ENCODE peak calls at places on chromosome 14, in five cellular contexts. B is A549, V is H1, S is K562, M is HepG2. L is an unnamed sample.

GRCh38 chr14:104891121-104891551 is 26.1 kb downstream of the CEP170B start:
- DNase-seq in B (no peak), V (no peak), S (no peak), M (no peak), L (no peak)

GRCh38 chr14:103139371-103140016 is 16.2 kb downstream of the TNFAIP2 start:
- DNase-seq in B (no peak), V (no peak), S (no peak), M (no peak), L (no peak)

GRCh38 chr14:24366664-24367505 is 1.1 kb upstream of the NFATC4 start:
- DNase-seq in B (peak; percentile 84), V (peak; percentile 94), S (peak; percentile 54), M (peak; percentile 92), L (peak; percentile 34)

GRCh38 chr14:68621400-68622365 is 171.2 kb downstream of the ZFP36L1 start:
- DNase-seq in B (no peak), V (peak; percentile 16), S (no peak), M (no peak), L (no peak)

GRCh38 chr14:99996951-99997571 is 68.2 kb upstream of the EVL start:
- DNase-seq in B (no peak), V (no peak), S (no peak), M (no peak), L (no peak)

GRCh38 chr14:38203929-38204716 is 3.6 kb upstream of the SSTR1 start:
- DNase-seq in B (no peak), V (no peak), S (no peak), M (no peak), L (no peak)

GRCh38 chr14:50242566-50243288 is 11.3 kb upstream of the SOS2 start:
- DNase-seq in B (no peak), V (no peak), S (no peak), M (no peak), L (no peak)

GRCh38 chr14:101132051-101132541 is 228.6 kb upstream of the RTL1 start:
- DNase-seq in B (no peak), V (peak; percentile 38), S (no peak), M (no peak), L (no peak)

GRCh38 chr14:25381498-25381897 is 331.6 kb upstream of the STXBP6 start:
- DNase-seq in B (peak; percentile 12), V (no peak), S (no peak), M (peak; percentile 41), L (no peak)

GRCh38 chr14:101246894-101247853 is 314.1 kb upstream of the DIO3 start:
- DNase-seq in B (no peak), V (peak; percentile 23), S (no peak), M (no peak), L (no peak)

GRCh38 chr14:67934087-67934486 is 114.5 kb downstream of the RAD51B start:
- DNase-seq in B (peak; percentile 89), V (no peak), S (peak; percentile 23), M (peak; percentile 62), L (peak; percentile 42)

GRCh38 chr14:22540811-22541360 is 48.1 kb downstream of the DAD1 start:
- DNase-seq in B (no peak), V (no peak), S (no peak), M (no peak), L (no peak)

GRCh38 chr14:104348741-104349140 is 210.4 kb downstream of the KIF26A start:
- DNase-seq in B (no peak), V (no peak), S (no peak), M (no peak), L (no peak)

GRCh38 chr14:73025544-73025943 is 1.4 kb downstream of the ZFYVE1 start:
- DNase-seq in B (peak; percentile 31), V (no peak), S (no peak), M (no peak), L (no peak)

GRCh38 chr14:69719501-69719951 is 47.4 kb upstream of the SRSF5 start:
- DNase-seq in B (no peak), V (no peak), S (no peak), M (no peak), L (no peak)

GRCh38 chr14:22265319-22266140 is 323.5 kb downstream of the DAD1 start:
- DNase-seq in B (no peak), V (no peak), S (no peak), M (no peak), L (no peak)

GRCh38 chr14:70097576-70098256 is 91.0 kb downstream of the SLC8A3 start:
- DNase-seq in B (no peak), V (no peak), S (no peak), M (no peak), L (no peak)

GRCh38 chr14:68033533-68033932 is 214.0 kb downstream of the RAD51B start:
- DNase-seq in B (no peak), V (no peak), S (no peak), M (no peak), L (no peak)

GRCh38 chr14:70094631-70095030 is 94.1 kb downstream of the SLC8A3 start:
- DNase-seq in B (no peak), V (no peak), S (no peak), M (no peak), L (no peak)

GRCh38 chr14:101460521-101460920 is 100.8 kb upstream of the DIO3 start:
- DNase-seq in B (no peak), V (no peak), S (no peak), M (no peak), L (no peak)

GRCh38 chr14:50303744-50304471 is 8.1 kb downstream of the L2HGDH start:
- DNase-seq in B (no peak), V (no peak), S (no peak), M (peak; percentile 93), L (no peak)

GRCh38 chr14:96090441-96091148 is 51.4 kb downstream of the C14orf132 start:
- DNase-seq in B (no peak), V (no peak), S (no peak), M (no peak), L (no peak)

GRCh38 chr14:106378191-106378590 is 851.8 kb downstream of the TMEM121 start:
- DNase-seq in B (no peak), V (no peak), S (peak; percentile 24), M (no peak), L (no peak)

GRCh38 chr14:100857196-100857922 is 31.4 kb downstream of the MEG3 start:
- DNase-seq in B (no peak), V (no peak), S (no peak), M (no peak), L (no peak)

GRCh38 chr14:24784981-24785380 is 151.0 kb upstream of the GZMB start:
- DNase-seq in B (no peak), V (no peak), S (no peak), M (no peak), L (no peak)

GRCh38 chr14:85762523-85762922 is 232.6 kb downstream of the FLRT2 start:
- DNase-seq in B (no peak), V (no peak), S (no peak), M (no peak), L (no peak)

GRCh38 chr14:63875311-63875710 is 22.5 kb downstream of the SYNE2 start:
- DNase-seq in B (peak; percentile 33), V (no peak), S (no peak), M (no peak), L (no peak)

GRCh38 chr14:34484726-34485125 is 22.7 kb upstream of the SPTSSA start:
- DNase-seq in B (no peak), V (no peak), S (no peak), M (no peak), L (no peak)

GRCh38 chr14:54425068-54425467 is 16.1 kb downstream of the CNIH1 start:
- DNase-seq in B (no peak), V (no peak), S (no peak), M (no peak), L (no peak)

GRCh38 chr14:96479435-96480146 is 22.6 kb upstream of the PAPOLA start:
- DNase-seq in B (no peak), V (no peak), S (no peak), M (peak; percentile 21), L (no peak)

GRCh38 chr14:28879571-28879970 is 113.0 kb downstream of the FOXG1 start:
- DNase-seq in B (no peak), V (no peak), S (no peak), M (no peak), L (no peak)

GRCh38 chr14:61034416-61035100 is 53.5 kb downstream of the SLC38A6 start:
- DNase-seq in B (no peak), V (no peak), S (no peak), M (no peak), L (peak; percentile 48)

GRCh38 chr14:36690301-36691020 is 28.8 kb downstream of the PAX9 start:
- DNase-seq in B (peak; percentile 47), V (no peak), S (no peak), M (no peak), L (no peak)

GRCh38 chr14:90857866-90858265 is 41.6 kb upstream of the TTC7B start:
- DNase-seq in B (no peak), V (no peak), S (no peak), M (no peak), L (no peak)

GRCh38 chr14:94217116-94217515 is 43.0 kb downstream of the PPP4R4 start:
- DNase-seq in B (no peak), V (no peak), S (no peak), M (no peak), L (no peak)
- TF ChIP-seq HDAC2 in B (no peak), V (no peak), S (no peak), M (no peak), L (no peak)

GRCh38 chr14:58296731-58297130 is 1.6 kb upstream of the ARID4A start:
- DNase-seq in B (no peak), V (no peak), S (no peak), M (no peak), L (no peak)
- TF ChIP-seq HDAC2 in B (no peak), V (no peak), S (no peak), M (no peak), L (no peak)

GRCh38 chr14:92252291-92252690 is 70.7 kb upstream of the SLC24A4 start:
- DNase-seq in B (no peak), V (no peak), S (no peak), M (no peak), L (no peak)

GRCh38 chr14:92247347-92247746 is 75.6 kb upstream of the SLC24A4 start:
- DNase-seq in B (no peak), V (no peak), S (no peak), M (no peak), L (no peak)

GRCh38 chr14:92244805-92245204 is 78.2 kb upstream of the SLC24A4 start:
- DNase-seq in B (no peak), V (no peak), S (no peak), M (no peak), L (no peak)

GRCh38 chr14:92247937-92248336 is 75.0 kb upstream of the SLC24A4 start:
- DNase-seq in B (no peak), V (no peak), S (no peak), M (no peak), L (no peak)

GRCh38 chr14:92248638-92249037 is 74.3 kb upstream of the SLC24A4 start:
- DNase-seq in B (no peak), V (no peak), S (no peak), M (no peak), L (no peak)
- TF ChIP-seq HDAC2 in B (no peak), V (no peak), S (no peak), M (no peak), L (no peak)

DNA sequence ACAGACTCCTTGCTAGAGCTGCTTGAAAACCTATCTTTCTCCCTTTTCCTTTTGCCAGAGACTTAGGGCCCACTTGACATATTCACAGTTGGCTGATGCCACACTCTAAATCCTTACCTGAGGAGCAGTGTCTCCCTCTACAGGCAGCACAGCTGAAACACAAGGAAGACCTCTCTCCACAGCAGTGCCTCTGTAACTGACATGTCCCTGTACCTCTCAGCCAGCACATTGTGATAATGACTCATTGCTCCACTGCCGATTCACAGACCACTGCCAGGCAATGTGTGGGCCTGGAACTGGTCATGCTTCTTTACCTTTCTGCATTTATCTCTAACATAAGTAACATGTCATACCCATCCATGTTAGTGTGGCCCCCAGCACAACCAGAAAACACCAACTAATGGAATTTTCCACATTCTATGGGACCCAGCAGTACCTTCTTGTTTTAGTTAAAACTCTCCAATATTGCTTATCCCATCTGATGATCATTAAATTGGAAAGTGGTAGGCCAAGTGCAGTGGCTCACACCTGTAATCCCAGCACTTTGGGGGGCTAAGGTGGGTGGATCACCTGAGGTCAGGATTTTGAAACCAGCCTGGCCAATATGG is 56.5 kb downstream of the GTF2A1 start:
- DNase-seq in B (peak; percentile 82), V (peak; percentile 77), S (peak; percentile 33), M (peak; percentile 78), L (peak; percentile 48)
- TF ChIP-seq HDAC2 in B (no peak), V (no peak), S (no peak), M (no peak), L (no peak)